ENCODE peak calls at places on chromosome 15, in ten cellular contexts. One of them, this sample, is unnamed.
A peak's percentile ranks its signal among the peaks of the same experiment; 100 is the strongest.

GRCh38 chr15:39140060-39140604 is 440.7 kb upstream of the THBS1 start:
- DNase-seq in uterus: no peak
- DNase-seq in ecto neural progenitor cell: no peak
- DNase-seq in SK-MEL-5: peak; percentile 22
- DNase-seq in iPS-NIHi11: no peak
- DNase-seq in stimulated activated CD4-positive, alpha-beta T cell treated with anti-CD3 and anti-CD28 coated beads, Interleukin-12 subunit alpha, Interleukin-12 subunit beta, amount 100 ng/mL, for 4 hours: no peak
- DNase-seq in activated CD8-positive, alpha-beta memory T cell treated with anti-CD3 and anti-CD28 coated beads for 24 hours: no peak
- DNase-seq in astrocyte of the cerebellum: peak; percentile 79
- DNase-seq in amniotic stem cell: peak; percentile 86
- DNase-seq in stomach: no peak
- DNase-seq in this sample: peak; percentile 95

GRCh38 chr15:76239786-76240185 is 71.5 kb downstream of the ETFA start:
- DNase-seq in uterus: no peak
- DNase-seq in ecto neural progenitor cell: no peak
- DNase-seq in iPS-NIHi11: no peak
- DNase-seq in activated CD8-positive, alpha-beta memory T cell treated with anti-CD3 and anti-CD28 coated beads for 24 hours: no peak
- DNase-seq in stomach: no peak
- DNase-seq in SK-MEL-5: no peak
- DNase-seq in amniotic stem cell: no peak
- DNase-seq in stimulated activated CD4-positive, alpha-beta T cell treated with anti-CD3 and anti-CD28 coated beads, Interleukin-12 subunit alpha, Interleukin-12 subunit beta, amount 100 ng/mL, for 4 hours: no peak
- DNase-seq in astrocyte of the cerebellum: no peak
- DNase-seq in this sample: no peak

GRCh38 chr15:62391565-62392262 is 226.6 kb upstream of the C2CD4B start:
- DNase-seq in stomach: peak; percentile 50
- DNase-seq in ecto neural progenitor cell: peak; percentile 74
- DNase-seq in stimulated activated CD4-positive, alpha-beta T cell treated with anti-CD3 and anti-CD28 coated beads, Interleukin-12 subunit alpha, Interleukin-12 subunit beta, amount 100 ng/mL, for 4 hours: peak; percentile 33
- DNase-seq in amniotic stem cell: no peak
- DNase-seq in activated CD8-positive, alpha-beta memory T cell treated with anti-CD3 and anti-CD28 coated beads for 24 hours: peak; percentile 75
- DNase-seq in iPS-NIHi11: peak; percentile 66
- DNase-seq in astrocyte of the cerebellum: no peak
- DNase-seq in uterus: peak; percentile 58
- DNase-seq in SK-MEL-5: peak; percentile 19
- DNase-seq in this sample: peak; percentile 48

GRCh38 chr15:51132384-51133139 is 37.9 kb upstream of the TNFAIP8L3 start:
- DNase-seq in iPS-NIHi11: peak; percentile 75
- DNase-seq in stimulated activated CD4-positive, alpha-beta T cell treated with anti-CD3 and anti-CD28 coated beads, Interleukin-12 subunit alpha, Interleukin-12 subunit beta, amount 100 ng/mL, for 4 hours: no peak
- DNase-seq in astrocyte of the cerebellum: peak; percentile 85
- DNase-seq in stomach: no peak
- DNase-seq in ecto neural progenitor cell: peak; percentile 54
- DNase-seq in SK-MEL-5: peak; percentile 56
- DNase-seq in activated CD8-positive, alpha-beta memory T cell treated with anti-CD3 and anti-CD28 coated beads for 24 hours: no peak
- DNase-seq in uterus: peak; percentile 74
- DNase-seq in amniotic stem cell: peak; percentile 77
- DNase-seq in this sample: peak; percentile 92

GRCh38 chr15:88331291-88331690 is 74.8 kb upstream of the NTRK3 start:
- DNase-seq in astrocyte of the cerebellum: no peak
- DNase-seq in SK-MEL-5: peak; percentile 81
- DNase-seq in stomach: no peak
- DNase-seq in amniotic stem cell: no peak
- DNase-seq in ecto neural progenitor cell: peak; percentile 87
- DNase-seq in activated CD8-positive, alpha-beta memory T cell treated with anti-CD3 and anti-CD28 coated beads for 24 hours: peak; percentile 61
- DNase-seq in iPS-NIHi11: peak; percentile 91
- DNase-seq in stimulated activated CD4-positive, alpha-beta T cell treated with anti-CD3 and anti-CD28 coated beads, Interleukin-12 subunit alpha, Interleukin-12 subunit beta, amount 100 ng/mL, for 4 hours: peak; percentile 28
- DNase-seq in uterus: no peak
- DNase-seq in this sample: peak; percentile 43

GRCh38 chr15:24772709-24773373 is 97.3 kb downstream of the NPAP1 start:
- DNase-seq in uterus: peak; percentile 51
- DNase-seq in amniotic stem cell: peak; percentile 7
- DNase-seq in iPS-NIHi11: peak; percentile 77
- DNase-seq in ecto neural progenitor cell: peak; percentile 92
- DNase-seq in astrocyte of the cerebellum: peak; percentile 34
- DNase-seq in stomach: peak; percentile 64
- DNase-seq in stimulated activated CD4-positive, alpha-beta T cell treated with anti-CD3 and anti-CD28 coated beads, Interleukin-12 subunit alpha, Interleukin-12 subunit beta, amount 100 ng/mL, for 4 hours: peak; percentile 52
- DNase-seq in SK-MEL-5: peak; percentile 88
- DNase-seq in activated CD8-positive, alpha-beta memory T cell treated with anti-CD3 and anti-CD28 coated beads for 24 hours: peak; percentile 74
- DNase-seq in this sample: peak; percentile 35

GRCh38 chr15:95329362-95329761 is 1001.1 kb upstream of the NR2F2 start:
- DNase-seq in astrocyte of the cerebellum: no peak
- DNase-seq in stomach: no peak
- DNase-seq in ecto neural progenitor cell: no peak
- DNase-seq in amniotic stem cell: no peak
- DNase-seq in SK-MEL-5: no peak
- DNase-seq in uterus: no peak
- DNase-seq in activated CD8-positive, alpha-beta memory T cell treated with anti-CD3 and anti-CD28 coated beads for 24 hours: no peak
- DNase-seq in iPS-NIHi11: no peak
- DNase-seq in stimulated activated CD4-positive, alpha-beta T cell treated with anti-CD3 and anti-CD28 coated beads, Interleukin-12 subunit alpha, Interleukin-12 subunit beta, amount 100 ng/mL, for 4 hours: no peak
- DNase-seq in this sample: no peak

GRCh38 chr15:48966595-48967301 is 3.0 kb upstream of the SHC4 start:
- DNase-seq in astrocyte of the cerebellum: peak; percentile 53
- DNase-seq in stimulated activated CD4-positive, alpha-beta T cell treated with anti-CD3 and anti-CD28 coated beads, Interleukin-12 subunit alpha, Interleukin-12 subunit beta, amount 100 ng/mL, for 4 hours: no peak
- DNase-seq in stomach: no peak
- DNase-seq in activated CD8-positive, alpha-beta memory T cell treated with anti-CD3 and anti-CD28 coated beads for 24 hours: no peak
- DNase-seq in SK-MEL-5: peak; percentile 43
- DNase-seq in iPS-NIHi11: no peak
- DNase-seq in amniotic stem cell: no peak
- DNase-seq in uterus: no peak
- DNase-seq in ecto neural progenitor cell: no peak
- DNase-seq in this sample: peak; percentile 75

GRCh38 chr15:40279437-40280141 is 3.3 kb downstream of the ANKRD63 start:
- DNase-seq in astrocyte of the cerebellum: no peak
- DNase-seq in SK-MEL-5: peak; percentile 57
- DNase-seq in stomach: peak; percentile 80
- DNase-seq in activated CD8-positive, alpha-beta memory T cell treated with anti-CD3 and anti-CD28 coated beads for 24 hours: peak; percentile 91
- DNase-seq in iPS-NIHi11: peak; percentile 85
- DNase-seq in ecto neural progenitor cell: peak; percentile 89
- DNase-seq in uterus: peak; percentile 74
- DNase-seq in stimulated activated CD4-positive, alpha-beta T cell treated with anti-CD3 and anti-CD28 coated beads, Interleukin-12 subunit alpha, Interleukin-12 subunit beta, amount 100 ng/mL, for 4 hours: peak; percentile 73
- DNase-seq in amniotic stem cell: no peak
- DNase-seq in this sample: peak; percentile 48

GRCh38 chr15:92968926-92969664 is 69.0 kb downstream of the CHD2 start:
- DNase-seq in SK-MEL-5: peak; percentile 27
- DNase-seq in activated CD8-positive, alpha-beta memory T cell treated with anti-CD3 and anti-CD28 coated beads for 24 hours: no peak
- DNase-seq in iPS-NIHi11: no peak
- DNase-seq in amniotic stem cell: no peak
- DNase-seq in astrocyte of the cerebellum: no peak
- DNase-seq in ecto neural progenitor cell: no peak
- DNase-seq in stimulated activated CD4-positive, alpha-beta T cell treated with anti-CD3 and anti-CD28 coated beads, Interleukin-12 subunit alpha, Interleukin-12 subunit beta, amount 100 ng/mL, for 4 hours: no peak
- DNase-seq in uterus: no peak
- DNase-seq in stomach: no peak
- DNase-seq in this sample: no peak

GRCh38 chr15:99507016-99507731 is 58.6 kb upstream of the MEF2A start:
- DNase-seq in stomach: no peak
- DNase-seq in activated CD8-positive, alpha-beta memory T cell treated with anti-CD3 and anti-CD28 coated beads for 24 hours: no peak
- DNase-seq in astrocyte of the cerebellum: peak; percentile 26
- DNase-seq in amniotic stem cell: no peak
- DNase-seq in stimulated activated CD4-positive, alpha-beta T cell treated with anti-CD3 and anti-CD28 coated beads, Interleukin-12 subunit alpha, Interleukin-12 subunit beta, amount 100 ng/mL, for 4 hours: no peak
- DNase-seq in SK-MEL-5: no peak
- DNase-seq in uterus: peak; percentile 48
- DNase-seq in ecto neural progenitor cell: no peak
- DNase-seq in iPS-NIHi11: no peak
- DNase-seq in this sample: peak; percentile 64

GRCh38 chr15:64697911-64698369 is 77.4 kb downstream of the RBPMS2 start:
- DNase-seq in iPS-NIHi11: no peak
- DNase-seq in activated CD8-positive, alpha-beta memory T cell treated with anti-CD3 and anti-CD28 coated beads for 24 hours: peak; percentile 71
- DNase-seq in SK-MEL-5: no peak
- DNase-seq in astrocyte of the cerebellum: no peak
- DNase-seq in uterus: no peak
- DNase-seq in amniotic stem cell: no peak
- DNase-seq in stimulated activated CD4-positive, alpha-beta T cell treated with anti-CD3 and anti-CD28 coated beads, Interleukin-12 subunit alpha, Interleukin-12 subunit beta, amount 100 ng/mL, for 4 hours: peak; percentile 11
- DNase-seq in ecto neural progenitor cell: no peak
- DNase-seq in stomach: no peak
- DNase-seq in this sample: peak; percentile 34

GRCh38 chr15:68407141-68407885 is 24.6 kb downstream of the ITGA11 start:
- DNase-seq in astrocyte of the cerebellum: peak; percentile 72
- DNase-seq in amniotic stem cell: no peak
- DNase-seq in SK-MEL-5: no peak
- DNase-seq in stomach: peak; percentile 24
- DNase-seq in ecto neural progenitor cell: peak; percentile 43
- DNase-seq in stimulated activated CD4-positive, alpha-beta T cell treated with anti-CD3 and anti-CD28 coated beads, Interleukin-12 subunit alpha, Interleukin-12 subunit beta, amount 100 ng/mL, for 4 hours: no peak
- DNase-seq in uterus: peak; percentile 71
- DNase-seq in iPS-NIHi11: no peak
- DNase-seq in activated CD8-positive, alpha-beta memory T cell treated with anti-CD3 and anti-CD28 coated beads for 24 hours: no peak
- DNase-seq in this sample: no peak

GRCh38 chr15:57296473-57297162 is 79.7 kb upstream of the CGNL1 start:
- DNase-seq in ecto neural progenitor cell: no peak
- DNase-seq in stomach: no peak
- DNase-seq in SK-MEL-5: no peak
- DNase-seq in activated CD8-positive, alpha-beta memory T cell treated with anti-CD3 and anti-CD28 coated beads for 24 hours: peak; percentile 32
- DNase-seq in astrocyte of the cerebellum: no peak
- DNase-seq in iPS-NIHi11: peak; percentile 42
- DNase-seq in stimulated activated CD4-positive, alpha-beta T cell treated with anti-CD3 and anti-CD28 coated beads, Interleukin-12 subunit alpha, Interleukin-12 subunit beta, amount 100 ng/mL, for 4 hours: no peak
- DNase-seq in uterus: no peak
- DNase-seq in amniotic stem cell: no peak
- DNase-seq in this sample: no peak

GRCh38 chr15:74954515-74954914 is 2.1 kb downstream of the RPP25 start:
- DNase-seq in SK-MEL-5: no peak
- DNase-seq in amniotic stem cell: peak; percentile 10
- DNase-seq in ecto neural progenitor cell: peak; percentile 54
- DNase-seq in iPS-NIHi11: no peak
- DNase-seq in activated CD8-positive, alpha-beta memory T cell treated with anti-CD3 and anti-CD28 coated beads for 24 hours: no peak
- DNase-seq in astrocyte of the cerebellum: no peak
- DNase-seq in stimulated activated CD4-positive, alpha-beta T cell treated with anti-CD3 and anti-CD28 coated beads, Interleukin-12 subunit alpha, Interleukin-12 subunit beta, amount 100 ng/mL, for 4 hours: no peak
- DNase-seq in stomach: no peak
- DNase-seq in uterus: peak; percentile 23
- DNase-seq in this sample: no peak

GRCh38 chr15:70281811-70282307 is 184.1 kb upstream of the TLE3 start:
- DNase-seq in astrocyte of the cerebellum: no peak
- DNase-seq in stomach: no peak
- DNase-seq in stimulated activated CD4-positive, alpha-beta T cell treated with anti-CD3 and anti-CD28 coated beads, Interleukin-12 subunit alpha, Interleukin-12 subunit beta, amount 100 ng/mL, for 4 hours: no peak
- DNase-seq in ecto neural progenitor cell: no peak
- DNase-seq in amniotic stem cell: no peak
- DNase-seq in activated CD8-positive, alpha-beta memory T cell treated with anti-CD3 and anti-CD28 coated beads for 24 hours: no peak
- DNase-seq in iPS-NIHi11: no peak
- DNase-seq in SK-MEL-5: no peak
- DNase-seq in uterus: no peak
- DNase-seq in this sample: peak; percentile 46

GRCh38 chr15:80419546-80419945 is 15.4 kb downstream of the ARNT2 start:
- DNase-seq in iPS-NIHi11: no peak
- DNase-seq in stimulated activated CD4-positive, alpha-beta T cell treated with anti-CD3 and anti-CD28 coated beads, Interleukin-12 subunit alpha, Interleukin-12 subunit beta, amount 100 ng/mL, for 4 hours: no peak
- DNase-seq in ecto neural progenitor cell: no peak
- DNase-seq in stomach: no peak
- DNase-seq in SK-MEL-5: no peak
- DNase-seq in activated CD8-positive, alpha-beta memory T cell treated with anti-CD3 and anti-CD28 coated beads for 24 hours: peak; percentile 21
- DNase-seq in uterus: no peak
- DNase-seq in amniotic stem cell: no peak
- DNase-seq in astrocyte of the cerebellum: no peak
- DNase-seq in this sample: peak; percentile 54

GRCh38 chr15:75921732-75922703 is 18.3 kb downstream of the FBXO22 start:
- DNase-seq in SK-MEL-5: peak; percentile 74
- DNase-seq in iPS-NIHi11: peak; percentile 18
- DNase-seq in amniotic stem cell: no peak
- DNase-seq in astrocyte of the cerebellum: peak; percentile 37
- DNase-seq in stomach: peak; percentile 56
- DNase-seq in stimulated activated CD4-positive, alpha-beta T cell treated with anti-CD3 and anti-CD28 coated beads, Interleukin-12 subunit alpha, Interleukin-12 subunit beta, amount 100 ng/mL, for 4 hours: no peak
- DNase-seq in activated CD8-positive, alpha-beta memory T cell treated with anti-CD3 and anti-CD28 coated beads for 24 hours: no peak
- DNase-seq in ecto neural progenitor cell: no peak
- DNase-seq in uterus: peak; percentile 17
- DNase-seq in this sample: peak; percentile 34

GRCh38 chr15:73732911-73733310 is 20.2 kb downstream of the INSYN1 start:
- DNase-seq in iPS-NIHi11: no peak
- DNase-seq in amniotic stem cell: no peak
- DNase-seq in SK-MEL-5: no peak
- DNase-seq in stomach: no peak
- DNase-seq in activated CD8-positive, alpha-beta memory T cell treated with anti-CD3 and anti-CD28 coated beads for 24 hours: no peak
- DNase-seq in stimulated activated CD4-positive, alpha-beta T cell treated with anti-CD3 and anti-CD28 coated beads, Interleukin-12 subunit alpha, Interleukin-12 subunit beta, amount 100 ng/mL, for 4 hours: no peak
- DNase-seq in ecto neural progenitor cell: no peak
- DNase-seq in astrocyte of the cerebellum: no peak
- DNase-seq in uterus: no peak
- DNase-seq in this sample: no peak

GRCh38 chr15:85474700-85475316 is 94.4 kb downstream of the AKAP13 start:
- DNase-seq in activated CD8-positive, alpha-beta memory T cell treated with anti-CD3 and anti-CD28 coated beads for 24 hours: no peak
- DNase-seq in amniotic stem cell: no peak
- DNase-seq in stimulated activated CD4-positive, alpha-beta T cell treated with anti-CD3 and anti-CD28 coated beads, Interleukin-12 subunit alpha, Interleukin-12 subunit beta, amount 100 ng/mL, for 4 hours: no peak
- DNase-seq in uterus: no peak
- DNase-seq in SK-MEL-5: no peak
- DNase-seq in astrocyte of the cerebellum: no peak
- DNase-seq in stomach: no peak
- DNase-seq in ecto neural progenitor cell: no peak
- DNase-seq in iPS-NIHi11: no peak
- DNase-seq in this sample: no peak

GRCh38 chr15:33639968-33640367 is 328.3 kb upstream of the CHRM5 start:
- DNase-seq in astrocyte of the cerebellum: no peak
- DNase-seq in uterus: no peak
- DNase-seq in SK-MEL-5: no peak
- DNase-seq in iPS-NIHi11: no peak
- DNase-seq in stomach: no peak
- DNase-seq in ecto neural progenitor cell: no peak
- DNase-seq in amniotic stem cell: no peak
- DNase-seq in stimulated activated CD4-positive, alpha-beta T cell treated with anti-CD3 and anti-CD28 coated beads, Interleukin-12 subunit alpha, Interleukin-12 subunit beta, amount 100 ng/mL, for 4 hours: no peak
- DNase-seq in activated CD8-positive, alpha-beta memory T cell treated with anti-CD3 and anti-CD28 coated beads for 24 hours: no peak
- DNase-seq in this sample: no peak

This sample was measured in M059J.